ENCODE peak calls at places on chromosomes 5 and 9, in six cellular contexts. C, H, I, N, W and L are unnamed samples.

GRCh38 chr5:93252165-93252564 is 328.9 kb downstream of the NR2F1-AS1 start:
- DNase-seq in C (no peak), H (no peak), I (no peak), N (no peak), W (no peak), L (no peak)

GRCh38 chr5:76483433-76483832 is 80.3 kb downstream of the IQGAP2 start:
- DNase-seq in C (no peak), H (no peak), I (no peak), N (peak), W (no peak), L (no peak)

GRCh38 chr9:4887556-4887955 is 94.8 kb downstream of the RCL1 start:
- DNase-seq in C (peak), H (no peak), I (no peak), N (no peak), W (no peak), L (no peak)

GRCh38 chr9:16485155-16485554 is 385.3 kb downstream of the BNC2 start:
- DNase-seq in C (peak), H (no peak), I (peak), N (no peak), W (no peak), L (no peak)

GRCh38 chr5:72618699-72619098 is 111.5 kb upstream of the ZNF366 start:
- DNase-seq in C (peak), H (no peak), I (no peak), N (no peak), W (no peak), L (no peak)

GRCh38 chr5:68930139-68930538 is 163.7 kb upstream of the SLC30A5 start:
- DNase-seq in C (no peak), H (no peak), I (no peak), N (no peak), W (no peak), L (no peak)

GRCh38 chr5:1516615-1517601 is 6.9 kb downstream of the LPCAT1 start:
- DNase-seq in C (peak), H (no peak), I (peak), N (peak), W (peak), L (no peak)

GRCh38 chr5:158287643-158288228 is 428.8 kb upstream of the CLINT1 start:
- DNase-seq in C (peak), H (no peak), I (peak), N (no peak), W (no peak), L (no peak)

GRCh38 chr5:36177715-36178556 is 26.0 kb downstream of the SKP2 start:
- DNase-seq in C (peak), H (no peak), I (peak), N (no peak), W (no peak), L (peak)

GRCh38 chr9:297104-297794 is 82.6 kb downstream of the DOCK8 start:
- DNase-seq in C (no peak), H (no peak), I (no peak), N (no peak), W (peak), L (no peak)

GRCh38 chr5:116446356-116447005 is 128.1 kb downstream of the SEMA6A start:
- DNase-seq in C (no peak), H (no peak), I (no peak), N (no peak), W (no peak), L (no peak)

GRCh38 chr5:33969572-33970452 is 14.7 kb downstream of the SLC45A2 start:
- DNase-seq in C (peak), H (no peak), I (peak), N (peak), W (no peak), L (peak)

GRCh38 chr9:121660367-121660766 is 8.9 kb downstream of the DAB2IP start:
- DNase-seq in C (no peak), H (no peak), I (no peak), N (no peak), W (no peak), L (no peak)

GRCh38 chr9:110180713-110181434 is 27.1 kb downstream of the C9orf152 start:
- DNase-seq in C (peak), H (no peak), I (peak), N (no peak), W (no peak), L (no peak)

GRCh38 chr5:154242442-154242841 is 51.9 kb downstream of the GALNT10 start:
- DNase-seq in C (no peak), H (no peak), I (no peak), N (no peak), W (no peak), L (no peak)

GRCh38 chr5:77972545-77973252 is 196.6 kb upstream of the TBCA start:
- DNase-seq in C (no peak), H (no peak), I (no peak), N (no peak), W (no peak), L (no peak)

GRCh38 chr5:1281038-1281882 is 13.6 kb downstream of the TERT start:
- DNase-seq in C (no peak), H (no peak), I (no peak), N (no peak), W (no peak), L (no peak)

GRCh38 chr5:170622933-170623332 is 119.1 kb downstream of the KCNIP1 start:
- DNase-seq in C (no peak), H (no peak), I (no peak), N (no peak), W (no peak), L (no peak)

GRCh38 chr9:111187376-111187775 is 142.6 kb downstream of the OR2K2 start:
- DNase-seq in C (no peak), H (no peak), I (no peak), N (no peak), W (no peak), L (no peak)

GRCh38 chr5:42811591-42812392 is at the start of gene SELENOP:
- DNase-seq in C (no peak), H (peak), I (peak), N (no peak), W (no peak), L (peak)

GRCh38 chr9:135726138-135726853 is 24.3 kb downstream of the KCNT1 start:
- DNase-seq in C (no peak), H (no peak), I (no peak), N (no peak), W (no peak), L (no peak)

GRCh38 chr9:133375724-133376654 is at the start of the genes STKLD1 and SURF4:
- DNase-seq in C (peak), H (peak), I (peak), N (peak), W (peak), L (peak)
- H3K23ac ChIP-seq in C (peak), H (no peak), I (peak), N (no peak), W (peak), L (peak)

DNA sequence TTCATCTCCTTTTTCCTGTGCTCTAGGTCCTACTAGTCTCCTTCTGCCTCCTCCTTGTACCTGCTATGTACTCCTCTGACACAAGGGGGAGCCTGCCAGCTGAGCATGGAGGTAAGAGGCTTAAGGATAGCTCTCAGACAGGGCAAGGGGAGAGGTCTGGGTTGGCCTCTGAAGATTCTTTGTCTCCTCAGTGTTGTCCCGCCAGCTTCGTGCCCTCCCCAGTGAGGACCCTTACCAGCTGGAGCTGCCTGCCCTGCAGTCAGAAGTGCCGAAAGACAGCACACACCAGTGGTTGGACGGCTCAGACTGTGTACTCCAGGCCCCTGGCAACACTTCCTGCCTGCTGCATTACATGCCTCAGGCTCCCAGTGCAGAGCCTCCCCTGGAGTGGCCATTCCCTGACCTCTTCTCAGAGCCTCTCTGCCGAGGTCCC is 3.8 kb downstream of the CREB3 start:
- DNase-seq in C (peak), H (no peak), I (peak), N (peak), W (no peak), L (peak)
- H2BK5ac ChIP-seq in C (no peak), H (no peak), I (no peak), N (no peak), W (no peak), L (no peak)

GRCh38 chr5:75089137-75089536 is 36.8 kb upstream of the GCNT4 start:
- DNase-seq in C (no peak), H (no peak), I (no peak), N (no peak), W (no peak), L (no peak)

GRCh38 chr5:75091597-75091996 is 39.2 kb upstream of the GCNT4 start:
- DNase-seq in C (no peak), H (no peak), I (no peak), N (no peak), W (peak), L (no peak)

GRCh38 chr5:75089662-75090061 is 37.3 kb upstream of the GCNT4 start:
- DNase-seq in C (no peak), H (no peak), I (no peak), N (no peak), W (no peak), L (no peak)
- H2AFZ ChIP-seq in C (no peak), H (no peak), I (no peak), N (no peak), W (no peak), L (no peak)

DNA sequence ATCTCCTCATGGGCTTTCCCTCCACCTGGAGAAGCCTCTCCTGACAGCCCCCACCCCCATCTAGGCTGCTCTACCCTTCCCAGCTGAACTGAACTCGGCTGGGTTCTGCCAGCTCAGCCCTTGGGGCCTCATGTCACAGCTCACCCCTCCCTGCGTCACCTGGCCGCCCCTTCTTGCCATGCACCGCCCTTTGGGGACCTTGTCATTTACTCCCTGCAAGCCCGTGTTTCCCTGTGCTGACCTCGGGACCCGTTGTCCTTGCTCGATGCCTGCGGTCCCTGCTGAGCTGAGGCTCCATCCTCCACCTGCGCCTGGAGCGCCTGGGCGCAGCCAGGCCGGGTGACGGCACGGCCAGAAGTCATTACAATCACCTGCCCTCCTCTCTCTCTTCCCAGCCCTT is 48.3 kb upstream of the COL5A1 start:
- DNase-seq in C (no peak), H (no peak), I (no peak), N (no peak), W (no peak), L (no peak)
- H3K23ac ChIP-seq in C (no peak), H (no peak), I (no peak), N (no peak), W (no peak), L (peak)

GRCh38 chr5:142548739-142549275 is 137.1 kb downstream of the FGF1 start:
- DNase-seq in C (peak), H (peak), I (peak), N (peak), W (peak), L (peak)

GRCh38 chr5:142550471-142550870 is 135.4 kb downstream of the FGF1 start:
- DNase-seq in C (no peak), H (no peak), I (no peak), N (no peak), W (peak), L (no peak)

GRCh38 chr5:142547445-142548374 is 138.2 kb downstream of the FGF1 start:
- DNase-seq in C (no peak), H (no peak), I (no peak), N (no peak), W (no peak), L (no peak)

GRCh38 chr5:142549834-142550233 is 136.1 kb downstream of the FGF1 start:
- DNase-seq in C (no peak), H (no peak), I (no peak), N (no peak), W (peak), L (no peak)

DNA sequence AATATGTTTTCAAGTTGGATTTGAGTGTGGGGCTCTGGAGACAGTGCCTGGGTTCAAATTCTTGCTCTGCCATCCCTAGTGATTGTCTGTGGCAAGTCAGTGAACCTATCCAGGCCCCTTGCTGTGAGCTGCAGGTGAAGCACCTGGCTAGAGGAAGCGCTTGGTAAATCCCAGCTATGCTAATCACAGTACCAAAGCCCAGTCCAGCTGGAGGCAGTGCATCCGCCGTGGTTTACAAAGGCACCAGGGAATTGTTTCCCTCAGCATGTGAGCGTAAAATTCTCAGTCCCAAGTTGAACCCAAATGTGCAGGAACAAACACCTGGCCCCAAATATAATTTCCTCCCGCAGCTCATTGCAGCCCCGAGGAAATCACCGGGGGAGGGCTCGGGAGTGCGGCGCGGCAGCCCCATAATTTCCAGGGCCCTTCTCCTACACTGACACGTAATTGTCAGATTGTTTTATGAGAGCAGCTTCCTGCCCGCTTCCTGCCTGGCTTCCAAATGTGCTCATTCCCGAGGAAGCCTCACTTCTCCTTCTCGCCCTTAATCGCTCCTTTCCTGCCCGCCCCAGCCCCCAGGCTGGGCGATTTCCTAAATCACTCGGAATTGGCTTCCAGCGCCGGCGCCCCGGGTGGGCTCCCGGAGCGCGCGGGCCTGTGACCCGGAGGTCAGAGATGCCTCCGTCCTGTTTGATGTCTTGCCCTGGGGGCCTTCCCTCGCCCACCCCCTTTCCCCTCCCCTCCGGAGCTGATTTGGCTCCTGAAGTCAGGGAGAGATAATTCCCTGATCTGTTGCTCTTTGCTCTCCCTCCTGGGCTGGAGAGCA is 134.4 kb downstream of the FGF1 start:
- DNase-seq in C (peak), H (peak), I (peak), N (peak), W (peak), L (peak)
- H2BK5ac ChIP-seq in C (no peak), H (peak), I (no peak), N (no peak), W (no peak), L (no peak)

DNA sequence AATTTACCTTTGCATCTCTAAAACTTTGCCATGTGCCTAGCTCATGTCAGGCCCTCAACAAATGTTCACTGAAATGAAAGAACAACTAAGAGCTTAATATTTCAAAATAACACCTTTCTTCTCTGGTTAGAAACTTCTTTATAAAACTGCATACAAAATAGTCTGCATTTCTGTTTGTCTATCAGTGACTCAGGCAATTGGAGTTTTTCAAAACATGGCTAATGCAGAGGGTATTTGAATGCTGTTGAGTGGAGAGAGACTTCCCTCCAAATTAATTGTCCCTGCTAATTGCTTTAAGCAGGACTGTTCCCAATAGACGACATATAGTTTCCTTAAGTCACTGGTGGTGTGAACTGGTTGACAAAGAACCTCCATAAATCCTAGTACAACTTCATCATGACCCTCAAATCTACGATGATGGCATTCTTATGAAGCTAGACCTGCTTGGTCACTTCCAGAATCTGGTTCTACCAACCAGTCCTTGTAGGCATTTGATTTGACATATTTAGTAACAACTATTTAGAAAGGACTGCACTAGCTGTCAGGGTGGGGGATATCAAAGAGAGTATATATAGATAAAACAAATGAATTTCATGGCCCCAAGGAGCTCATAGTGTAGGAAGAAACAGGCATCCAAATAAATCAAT is 84.5 kb downstream of the PRLR start:
- DNase-seq in C (peak), H (no peak), I (no peak), N (no peak), W (peak), L (no peak)
- H2AFZ ChIP-seq in C (no peak), H (no peak), I (no peak), N (no peak), W (no peak), L (no peak)